ENCODE peak calls at places on chromosomes 16 and 17, in nine cellular contexts. P, K, L, A, J, Y, T, U and V are unnamed samples. For H3K4me1, the result is how much of the 10 kb centered on the place peaks cover.

GRCh38 chr16:17590711-17591654 is 120.2 kb upstream of the XYLT1 start:
- DNase-seq in P (no peak), K (no peak), L (no peak), J (no peak), U (no peak), T (no peak), A (no peak), Y (no peak), V (no peak)

GRCh38 chr17:78838574-78839005 is 2.0 kb downstream of the USP36 start:
- DNase-seq in J (no peak), T (no peak), A (peak), L (no peak), Y (no peak), U (no peak), P (no peak), K (peak), V (no peak)

GRCh38 chr16:628321-629061 is 2.3 kb upstream of the WFIKKN1 start:
- DNase-seq in L (no peak), A (no peak), U (no peak), J (peak), T (no peak), Y (no peak), K (no peak), P (no peak), V (peak)

GRCh38 chr17:181213-182163 is at the start of gene DOC2B:
- DNase-seq in L (no peak), A (peak), U (peak), Y (no peak), T (no peak), P (peak), J (no peak), K (peak), V (peak)

GRCh38 chr16:69131749-69132423 is 502 bp downstream of the CHTF8 start:
- DNase-seq in A (peak), U (peak), P (peak), L (peak), T (no peak), Y (peak), K (peak), J (peak), V (peak)

GRCh38 chr16:84543931-84544776 is 39.7 kb upstream of the MEAK7 start:
- DNase-seq in P (peak), T (no peak), J (no peak), U (no peak), L (no peak), Y (no peak), K (peak), A (peak), V (no peak)

GRCh38 chr17:80695979-80696378 is 151.3 kb downstream of the RPTOR start:
- DNase-seq in Y (no peak), J (no peak), L (no peak), P (no peak), A (no peak), K (no peak), U (no peak), T (no peak), V (peak)

GRCh38 chr17:56715613-56716357 is 117.9 kb downstream of the C17orf67 start:
- DNase-seq in P (peak), L (peak), K (peak), T (peak), Y (peak), J (peak), U (peak), A (peak), V (peak)

GRCh38 chr17:57672205-57672632 is 72.9 kb downstream of the CCDC182 start:
- DNase-seq in K (no peak), T (no peak), L (peak), Y (no peak), A (peak), U (no peak), J (no peak), P (peak), V (no peak)

GRCh38 chr16:64539811-64540210 is 582.1 kb downstream of the CDH11 start:
- DNase-seq in T (no peak), Y (no peak), P (no peak), A (no peak), J (no peak), K (no peak), L (no peak), U (no peak), V (no peak)

GRCh38 chr16:10749680-10750035 is 6.0 kb downstream of the NUBP1 start:
- DNase-seq in P (peak), K (no peak), Y (no peak), A (no peak), L (no peak), T (no peak), J (no peak), U (no peak), V (no peak)

GRCh38 chr17:45794840-45795239 is 10.7 kb downstream of the CRHR1 start:
- DNase-seq in U (peak), K (no peak), L (no peak), P (no peak), A (no peak), Y (no peak), T (no peak), J (no peak), V (no peak)

GRCh38 chr17:61926831-61927210 is 961 bp downstream of the INTS2 start:
- DNase-seq in L (no peak), K (no peak), Y (no peak), U (no peak), T (no peak), A (no peak), J (no peak), P (peak), V (no peak)

GRCh38 chr16:23469814-23470213 is 16.8 kb upstream of the COG7 start:
- DNase-seq in Y (no peak), T (no peak), A (no peak), J (no peak), P (peak), K (no peak), U (no peak), L (no peak), V (peak)

GRCh38 chr17:19237389-19238166 is 412 bp downstream of the EPN2 start:
- DNase-seq in U (peak), J (no peak), P (no peak), L (no peak), T (no peak), Y (no peak), A (peak), K (peak), V (peak)

GRCh38 chr17:72631568-72631967 is 460.9 kb downstream of the SLC39A11 start:
- DNase-seq in P (no peak), A (no peak), T (no peak), Y (no peak), J (no peak), U (no peak), K (no peak), L (no peak), V (no peak)

GRCh38 chr16:3113765-3114479 is 1.5 kb downstream of the ZNF205 start:
- DNase-seq in T (no peak), A (no peak), J (no peak), U (no peak), Y (no peak), P (peak), L (no peak), K (no peak), V (no peak)

GRCh38 chr17:78717431-78717980 is 64.6 kb downstream of the CYTH1 start:
- DNase-seq in U (peak), P (peak), T (no peak), J (peak), L (peak), Y (no peak), A (no peak), K (peak), V (peak)

GRCh38 chr16:66834746-66835145 is 4.0 kb upstream of the NAE1 start:
- DNase-seq in A (no peak), K (no peak), P (no peak), L (no peak), Y (no peak), T (no peak), U (no peak), J (no peak), V (no peak)

GRCh38 chr17:8741366-8741765 is 3.3 kb downstream of the CCDC42 start:
- DNase-seq in U (no peak), T (no peak), J (no peak), P (no peak), L (no peak), K (no peak), A (no peak), Y (no peak), V (no peak)

GRCh38 chr17:78873519-78874340 is 29.3 kb downstream of the CEP295NL start:
- DNase-seq in L (no peak), K (no peak), J (no peak), U (no peak), Y (no peak), P (peak), A (no peak), T (no peak), V (peak)

GRCh38 chr16:8960788-8961109 is 3.0 kb downstream of the USP7 start:
- DNase-seq in Y (no peak), L (no peak), P (no peak), J (no peak), K (no peak), A (no peak), T (no peak), U (no peak), V (no peak)
- H3K4me1 ChIP-seq in Y (under half), L (half or more), P (under half), J (under half), K (half or more), A (under half), T (half or more), U (half or more), V (under half)

GRCh38 chr17:32285286-32285685 is 19.7 kb downstream of the RHBDL3 start:
- DNase-seq in A (no peak), T (no peak), Y (no peak), P (no peak), K (no peak), U (no peak), L (no peak), J (no peak), V (no peak)
- H3K27ac ChIP-seq in A (no peak), T (no peak), Y (no peak), P (no peak), K (no peak), U (no peak), L (no peak), J (no peak), V (no peak)

GRCh38 chr17:52064791-52065211 is 93.7 kb downstream of the CA10 start:
- DNase-seq in T (no peak), K (no peak), P (no peak), L (no peak), A (no peak), J (no peak), U (no peak), Y (no peak), V (no peak)
- H3K4me3 ChIP-seq in T (no peak), K (no peak), P (no peak), L (no peak), A (no peak), J (no peak), U (no peak), Y (no peak), V (no peak)

GRCh38 chr16:75243667-75244224 is 7.7 kb downstream of the BCAR1 start:
- DNase-seq in P (no peak), K (no peak), U (no peak), T (no peak), L (no peak), Y (no peak), J (no peak), A (no peak), V (no peak)

GRCh38 chr16:75247249-75247648 is 4.2 kb downstream of the BCAR1 start:
- DNase-seq in L (no peak), J (no peak), K (no peak), T (no peak), A (no peak), U (no peak), Y (no peak), P (no peak), V (peak)

GRCh38 chr16:75246504-75247205 is 4.8 kb downstream of the BCAR1 start:
- DNase-seq in L (no peak), K (no peak), Y (no peak), P (peak), U (no peak), T (no peak), A (no peak), J (no peak), V (no peak)

GRCh38 chr16:75244225-75244792 is 7.1 kb downstream of the BCAR1 start:
- DNase-seq in K (peak), L (no peak), U (no peak), T (peak), P (peak), Y (no peak), A (no peak), J (peak), V (no peak)

DNA sequence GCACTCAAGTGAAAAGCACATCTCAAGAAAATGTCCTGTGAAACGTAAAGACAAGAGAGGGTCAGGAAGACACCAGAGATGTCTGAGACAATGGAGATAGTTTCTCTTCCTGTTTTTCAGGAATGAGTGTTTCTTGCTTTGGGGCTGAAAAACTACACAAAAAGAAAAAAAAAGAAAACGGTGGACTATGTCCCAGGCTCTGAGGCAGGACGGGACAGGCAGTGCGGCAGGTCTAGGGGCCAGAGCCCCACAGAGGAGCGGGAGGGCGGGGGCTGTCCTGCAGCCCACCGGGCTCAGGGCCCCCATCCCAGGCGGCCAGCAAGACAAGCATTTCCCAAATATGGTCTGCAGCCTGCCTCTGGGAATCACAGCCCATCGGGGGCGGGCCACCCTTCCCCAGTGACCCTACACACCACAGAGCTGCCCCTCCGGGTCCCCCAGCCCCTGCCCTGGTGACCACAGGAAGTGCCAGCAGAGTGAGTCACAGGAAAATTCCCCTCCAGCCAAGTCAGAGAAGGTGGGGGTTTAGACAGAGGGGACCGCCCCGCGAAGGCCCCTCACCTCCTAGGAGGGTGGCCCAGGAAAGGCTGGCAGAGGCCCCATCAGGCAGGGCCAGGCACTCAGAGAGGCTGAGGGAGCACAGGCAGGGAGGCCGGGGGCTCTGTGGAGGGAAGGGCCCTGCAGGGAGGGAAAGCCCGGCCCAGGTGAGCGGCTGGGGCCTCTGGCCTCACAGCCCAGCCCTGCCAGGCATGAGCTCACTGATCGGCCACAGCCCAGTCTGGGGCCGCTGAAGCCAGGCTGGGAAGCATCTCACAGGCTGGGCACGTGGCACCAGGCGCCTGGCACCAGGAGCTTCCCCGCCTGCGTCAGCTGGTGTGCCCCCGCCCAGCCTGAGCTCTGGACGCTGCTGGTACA is 6.3 kb downstream of the BCAR1 start:
- DNase-seq in A (peak), Y (peak), T (peak), P (peak), K (peak), L (peak), U (peak), J (peak), V (peak)
- H3K4me1 ChIP-seq in A (under half), Y (under half), T (half or more), P (half or more), K (half or more), L (under half), U (under half), J (half or more), V (half or more)

GRCh38 chr16:54200161-54200534 is 86.4 kb downstream of the IRX3 start:
- DNase-seq in L (no peak), A (no peak), T (no peak), Y (no peak), P (no peak), U (no peak), K (no peak), J (no peak), V (no peak)

GRCh38 chr16:54203851-54204505 is 82.6 kb downstream of the IRX3 start:
- DNase-seq in Y (no peak), J (no peak), U (no peak), K (no peak), L (no peak), A (no peak), P (no peak), T (no peak), V (no peak)

GRCh38 chr16:54204756-54205155 is 81.8 kb downstream of the IRX3 start:
- DNase-seq in A (no peak), T (no peak), P (no peak), Y (no peak), J (no peak), U (no peak), L (no peak), K (no peak), V (no peak)

GRCh38 chr16:54201200-54201599 is 85.4 kb downstream of the IRX3 start:
- DNase-seq in A (no peak), J (no peak), K (no peak), T (no peak), P (no peak), L (peak), U (peak), Y (no peak), V (no peak)

GRCh38 chr16:54203384-54203783 is 83.2 kb downstream of the IRX3 start:
- DNase-seq in J (no peak), T (no peak), A (no peak), Y (no peak), P (no peak), L (no peak), K (no peak), U (no peak), V (no peak)
- H3K27ac ChIP-seq in J (no peak), T (no peak), A (no peak), Y (no peak), P (no peak), L (no peak), K (no peak), U (no peak), V (no peak)

GRCh38 chr16:9527976-9528375 is 436.5 kb downstream of the HAPSTR1 start:
- DNase-seq in Y (no peak), A (no peak), P (no peak), K (no peak), J (no peak), U (peak), L (no peak), T (no peak), V (no peak)
- H3K4me3 ChIP-seq in Y (no peak), A (no peak), P (no peak), K (no peak), J (no peak), U (no peak), L (no peak), T (no peak), V (no peak)

GRCh38 chr16:31875112-31875803 is 1.7 kb downstream of the ZNF267 start:
- DNase-seq in P (peak), U (no peak), Y (no peak), T (no peak), A (no peak), J (no peak), L (peak), K (no peak), V (no peak)

GRCh38 chr16:31877876-31878642 is 4.5 kb downstream of the ZNF267 start:
- DNase-seq in A (no peak), P (no peak), L (no peak), U (no peak), K (no peak), T (no peak), Y (no peak), J (no peak), V (no peak)

GRCh38 chr16:31876955-31877828 is 3.6 kb downstream of the ZNF267 start:
- DNase-seq in T (no peak), A (no peak), U (no peak), K (no peak), Y (no peak), L (no peak), J (no peak), P (peak), V (no peak)

GRCh38 chr16:31880322-31880979 is 6.8 kb downstream of the ZNF267 start:
- DNase-seq in P (peak), Y (no peak), U (no peak), T (no peak), K (no peak), J (no peak), A (no peak), L (no peak), V (peak)

GRCh38 chr16:31879937-31880321 is 6.3 kb downstream of the ZNF267 start:
- DNase-seq in P (no peak), K (no peak), Y (no peak), L (no peak), U (no peak), A (no peak), J (no peak), T (no peak), V (no peak)
- H3K4me1 ChIP-seq in P (under half), K (under half), Y (under half), L (under half), U (under half), A (under half), J (under half), T (under half), V (under half)

GRCh38 chr17:4073983-4074830 is 68.6 kb downstream of the ZZEF1 start:
- DNase-seq in L (peak), J (no peak), A (peak), U (no peak), T (no peak), K (peak), P (no peak), Y (no peak), V (peak)
- H3K27ac ChIP-seq in L (no peak), J (no peak), A (no peak), U (no peak), T (peak), K (no peak), P (no peak), Y (no peak), V (peak)

GRCh38 chr17:31558748-31559646 is 167.5 kb downstream of the RAB11FIP4 start:
- DNase-seq in T (no peak), K (peak), Y (no peak), P (peak), J (peak), A (peak), U (peak), L (peak), V (peak)

GRCh38 chr17:31562447-31562846 is 171.0 kb downstream of the RAB11FIP4 start:
- DNase-seq in K (no peak), J (no peak), P (no peak), A (no peak), U (no peak), Y (no peak), T (no peak), L (no peak), V (no peak)

GRCh38 chr17:31561469-31562412 is 170.3 kb downstream of the RAB11FIP4 start:
- DNase-seq in U (no peak), J (peak), A (peak), Y (no peak), P (peak), K (no peak), T (no peak), L (peak), V (no peak)

GRCh38 chr17:31559647-31560501 is 168.4 kb downstream of the RAB11FIP4 start:
- DNase-seq in Y (no peak), L (no peak), U (peak), J (peak), P (no peak), K (no peak), T (no peak), A (no peak), V (no peak)

GRCh38 chr17:31560836-31561235 is 169.4 kb downstream of the RAB11FIP4 start:
- DNase-seq in P (no peak), T (no peak), L (no peak), J (no peak), U (peak), A (no peak), Y (no peak), K (no peak), V (no peak)
- H3K4me3 ChIP-seq in P (peak), T (peak), L (no peak), J (peak), U (peak), A (no peak), Y (peak), K (peak), V (no peak)